ENCODE peak calls at places on chromosome 11, in six cellular contexts. K is NCI-H1092; B is midbrain; P is cardiac fibroblast; A is iPS-NIHi11; E is stimulated activated CD8-positive, alpha-beta memory T cell treated with anti-CD3 and anti-CD28 coated beads, Interleukin-2, amount 100 ng/mL, for 48 hours. X is an unnamed sample.

GRCh38 chr11:121894581-121894980 is 221.4 kb downstream of the BLID start:
- DNase-seq in E (no peak), K (no peak), P (no peak), B (no peak), A (no peak), X (no peak)

GRCh38 chr11:8839957-8840945 is 70.7 kb upstream of the AKIP1 start:
- DNase-seq in E (peak; percentile 21), K (no peak), A (peak; percentile 43), B (peak; percentile 51), P (peak; percentile 48), X (peak; percentile 53)

GRCh38 chr11:118437736-118438125 is 1.4 kb downstream of the KMT2A start:
- DNase-seq in P (no peak), K (peak; percentile 41), E (peak; percentile 26), B (peak; percentile 8), A (no peak), X (peak; percentile 48)

GRCh38 chr11:44944853-44945235 is 5.8 kb downstream of the TP53I11 start:
- DNase-seq in P (no peak), E (no peak), K (no peak), B (no peak), A (no peak), X (no peak)

GRCh38 chr11:66443602-66444001 is 5.0 kb upstream of the MRPL11 start:
- DNase-seq in E (no peak), P (peak; percentile 50), B (no peak), A (no peak), K (no peak), X (no peak)

GRCh38 chr11:124108158-124108557 is 7.1 kb upstream of the VWA5A start:
- DNase-seq in A (peak; percentile 26), K (peak; percentile 35), P (peak; percentile 39), E (no peak), B (no peak), X (peak; percentile 55)

GRCh38 chr11:67468509-67468834 is 579 bp downstream of the TMEM134 start:
- DNase-seq in E (no peak), K (no peak), P (no peak), A (no peak), B (no peak), X (no peak)

GRCh38 chr11:36567684-36568083 is at the start of gene RAG1:
- DNase-seq in E (no peak), A (no peak), K (no peak), P (no peak), B (no peak), X (no peak)

GRCh38 chr11:3667149-3668035 is 3.8 kb downstream of the CHRNA10 start:
- DNase-seq in B (no peak), K (no peak), A (no peak), E (no peak), P (no peak), X (no peak)

GRCh38 chr11:37088573-37088910 is 490.5 kb upstream of the RAG2 start:
- DNase-seq in E (no peak), K (no peak), P (no peak), A (no peak), B (no peak), X (no peak)

GRCh38 chr11:60905047-60905446 is 1.3 kb downstream of the PRPF19 start:
- DNase-seq in E (no peak), K (no peak), A (no peak), P (no peak), B (no peak), X (peak; percentile 4)

GRCh38 chr11:19094859-19095258 is 22.1 kb upstream of the ZDHHC13 start:
- DNase-seq in B (no peak), A (no peak), K (no peak), E (no peak), P (no peak), X (no peak)

GRCh38 chr11:131099746-131100145 is 183.5 kb upstream of the SNX19 start:
- DNase-seq in P (no peak), A (no peak), E (no peak), K (no peak), B (peak; percentile 3), X (no peak)

GRCh38 chr11:120712014-120712413 is 200.5 kb downstream of the GRIK4 start:
- DNase-seq in E (no peak), K (no peak), B (no peak), A (no peak), P (no peak), X (no peak)

GRCh38 chr11:71372693-71373657 is 75.2 kb downstream of the DHCR7 start:
- DNase-seq in A (no peak), K (no peak), P (peak; percentile 43), B (peak; percentile 62), E (no peak), X (no peak)

GRCh38 chr11:93577291-93577690 is 34.1 kb upstream of the SMCO4 start:
- DNase-seq in A (no peak), B (no peak), K (no peak), P (peak; percentile 2), E (no peak), X (no peak)

GRCh38 chr11:102046841-102047240 is 396 bp upstream of the CFAP300 start:
- DNase-seq in K (no peak), B (no peak), E (no peak), P (no peak), A (no peak), X (no peak)

GRCh38 chr11:93031386-93031785 is 61.9 kb downstream of the MTNR1B start:
- DNase-seq in A (peak; percentile 18), K (no peak), P (peak; percentile 10), B (no peak), E (no peak), X (no peak)

GRCh38 chr11:36019722-36020121 is 75.9 kb downstream of the LDLRAD3 start:
- DNase-seq in A (no peak), E (no peak), P (no peak), K (no peak), B (no peak), X (no peak)

GRCh38 chr11:35539256-35539655 is 13.8 kb upstream of the PAMR1 start:
- DNase-seq in P (no peak), K (no peak), A (no peak), B (no peak), E (no peak), X (no peak)

GRCh38 chr11:107370390-107370789 is 87.2 kb downstream of the CWF19L2 start:
- DNase-seq in A (no peak), E (no peak), P (peak; percentile 39), K (no peak), B (no peak), X (no peak)

GRCh38 chr11:79352304-79352703 is 88.5 kb downstream of the TENM4 start:
- DNase-seq in P (no peak), E (no peak), B (no peak), K (no peak), A (no peak), X (no peak)

GRCh38 chr11:62337682-62338181 is 484 bp downstream of the ASRGL1 start:
- DNase-seq in P (peak; percentile 2), A (peak; percentile 42), B (no peak), K (peak; percentile 41), E (no peak), X (peak; percentile 58)

GRCh38 chr11:8745431-8745986 is 62.9 kb downstream of the RPL27A start:
- DNase-seq in K (no peak), P (no peak), B (no peak), A (no peak), E (no peak), X (no peak)

GRCh38 chr11:82315093-82315492 is 418.6 kb downstream of the FAM181B start:
- DNase-seq in B (no peak), K (no peak), E (no peak), A (peak; percentile 64), P (no peak), X (peak; percentile 12)

GRCh38 chr11:12693485-12694181 is 19.4 kb downstream of the TEAD1 start:
- DNase-seq in P (peak; percentile 96), B (peak; percentile 69), E (no peak), K (peak; percentile 21), A (no peak), X (peak; percentile 62)

GRCh38 chr11:19567996-19568395 is 144.6 kb upstream of the NAV2 start:
- DNase-seq in K (no peak), P (no peak), E (no peak), B (no peak), A (no peak), X (no peak)

GRCh38 chr11:125207866-125208425 is 43.4 kb downstream of the PKNOX2 start:
- DNase-seq in E (no peak), B (no peak), K (no peak), A (no peak), P (peak; percentile 57), X (no peak)

GRCh38 chr11:10659339-10660216 is 34.0 kb downstream of the IRAG1 start:
- DNase-seq in K (no peak), E (no peak), A (no peak), P (peak; percentile 73), B (no peak), X (no peak)

GRCh38 chr11:115550291-115551059 is 46.3 kb upstream of the CADM1 start:
- DNase-seq in K (no peak), E (no peak), P (no peak), A (no peak), B (no peak), X (no peak)

GRCh38 chr11:119874660-119875238 is 145.7 kb upstream of the NECTIN1 start:
- DNase-seq in B (no peak), E (no peak), P (no peak), A (no peak), K (peak; percentile 13), X (no peak)

GRCh38 chr11:43923327-43924111 is 18.9 kb upstream of the C11orf96 start:
- DNase-seq in K (no peak), B (peak; percentile 52), A (peak; percentile 53), E (no peak), P (peak; percentile 62), X (no peak)

GRCh38 chr11:129279326-129280026 is 87.4 kb upstream of the ARHGAP32 start:
- DNase-seq in A (peak; percentile 94), K (peak; percentile 91), E (peak; percentile 60), P (peak; percentile 86), B (peak; percentile 80), X (peak; percentile 78)

X was measured in left colon.